ENCODE peak calls at places on chromosomes 2 and 18, in ten cellular contexts. One of them, this sample, is unnamed.

GRCh38 chr18:23982154-23983071 is 32.1 kb upstream of the TTC39C start:
- DNase-seq in WERI-Rb-1: peak; percentile 74
- DNase-seq in cardiac fibroblast: peak; percentile 83
- DNase-seq in esophagus squamous epithelium: no peak
- DNase-seq in right atrium auricular region: peak; percentile 91
- DNase-seq in thoracic aorta: peak; percentile 71
- DNase-seq in AG09309: peak; percentile 38
- DNase-seq in osteoblast: peak; percentile 72
- DNase-seq in PC-9: no peak
- DNase-seq in lower leg skin: no peak
- DNase-seq in this sample: no peak

GRCh38 chr18:53796042-53796729 is 428.3 kb downstream of the MBD2 start:
- DNase-seq in lower leg skin: peak; percentile 41
- DNase-seq in AG09309: peak; percentile 40
- DNase-seq in right atrium auricular region: peak; percentile 63
- DNase-seq in cardiac fibroblast: peak; percentile 82
- DNase-seq in thoracic aorta: no peak
- DNase-seq in WERI-Rb-1: no peak
- DNase-seq in PC-9: no peak
- DNase-seq in osteoblast: peak; percentile 60
- DNase-seq in esophagus squamous epithelium: no peak
- DNase-seq in this sample: peak; percentile 55

GRCh38 chr18:42937434-42937833 is 178.1 kb downstream of the RIT2 start:
- DNase-seq in AG09309: no peak
- DNase-seq in esophagus squamous epithelium: no peak
- DNase-seq in WERI-Rb-1: no peak
- DNase-seq in osteoblast: no peak
- DNase-seq in thoracic aorta: no peak
- DNase-seq in PC-9: no peak
- DNase-seq in cardiac fibroblast: peak; percentile 32
- DNase-seq in lower leg skin: no peak
- DNase-seq in right atrium auricular region: no peak
- DNase-seq in this sample: no peak

GRCh38 chr2:1886405-1886992 is 142.2 kb upstream of the PXDN start:
- DNase-seq in osteoblast: peak; percentile 95
- DNase-seq in cardiac fibroblast: peak; percentile 71
- DNase-seq in WERI-Rb-1: peak; percentile 88
- DNase-seq in lower leg skin: peak; percentile 49
- DNase-seq in right atrium auricular region: peak; percentile 62
- DNase-seq in thoracic aorta: no peak
- DNase-seq in AG09309: no peak
- DNase-seq in esophagus squamous epithelium: no peak
- DNase-seq in PC-9: no peak
- DNase-seq in this sample: peak; percentile 14

GRCh38 chr18:76697441-76697901 is 124.9 kb upstream of the ZNF236 start:
- DNase-seq in thoracic aorta: no peak
- DNase-seq in AG09309: no peak
- DNase-seq in osteoblast: no peak
- DNase-seq in lower leg skin: no peak
- DNase-seq in cardiac fibroblast: peak; percentile 29
- DNase-seq in PC-9: no peak
- DNase-seq in right atrium auricular region: no peak
- DNase-seq in WERI-Rb-1: no peak
- DNase-seq in esophagus squamous epithelium: no peak
- DNase-seq in this sample: no peak

GRCh38 chr2:65340898-65341681 is 91.3 kb downstream of the SPRED2 start:
- DNase-seq in cardiac fibroblast: no peak
- DNase-seq in esophagus squamous epithelium: no peak
- DNase-seq in right atrium auricular region: no peak
- DNase-seq in AG09309: no peak
- DNase-seq in lower leg skin: no peak
- DNase-seq in PC-9: no peak
- DNase-seq in thoracic aorta: no peak
- DNase-seq in osteoblast: no peak
- DNase-seq in WERI-Rb-1: no peak
- DNase-seq in this sample: no peak

GRCh38 chr18:55513199-55513598 is 74.8 kb downstream of the TCF4 start:
- DNase-seq in right atrium auricular region: no peak
- DNase-seq in osteoblast: no peak
- DNase-seq in lower leg skin: no peak
- DNase-seq in thoracic aorta: no peak
- DNase-seq in WERI-Rb-1: no peak
- DNase-seq in AG09309: no peak
- DNase-seq in esophagus squamous epithelium: no peak
- DNase-seq in PC-9: no peak
- DNase-seq in cardiac fibroblast: peak; percentile 39
- DNase-seq in this sample: no peak

GRCh38 chr18:30999186-30999585 is 43.4 kb downstream of the DSC3 start:
- DNase-seq in esophagus squamous epithelium: no peak
- DNase-seq in right atrium auricular region: no peak
- DNase-seq in AG09309: no peak
- DNase-seq in PC-9: no peak
- DNase-seq in thoracic aorta: no peak
- DNase-seq in cardiac fibroblast: peak; percentile 2
- DNase-seq in osteoblast: no peak
- DNase-seq in WERI-Rb-1: no peak
- DNase-seq in lower leg skin: no peak
- DNase-seq in this sample: no peak

GRCh38 chr2:201882353-201883095 is 76.2 kb downstream of the CDK15 start:
- DNase-seq in right atrium auricular region: no peak
- DNase-seq in PC-9: no peak
- DNase-seq in cardiac fibroblast: peak; percentile 33
- DNase-seq in WERI-Rb-1: no peak
- DNase-seq in lower leg skin: no peak
- DNase-seq in AG09309: no peak
- DNase-seq in osteoblast: no peak
- DNase-seq in esophagus squamous epithelium: no peak
- DNase-seq in thoracic aorta: no peak
- DNase-seq in this sample: no peak

GRCh38 chr2:64482765-64483504 is 29.0 kb downstream of the LGALSL start:
- DNase-seq in osteoblast: no peak
- DNase-seq in cardiac fibroblast: peak; percentile 23
- DNase-seq in thoracic aorta: no peak
- DNase-seq in WERI-Rb-1: no peak
- DNase-seq in lower leg skin: no peak
- DNase-seq in esophagus squamous epithelium: no peak
- DNase-seq in PC-9: peak; percentile 94
- DNase-seq in AG09309: no peak
- DNase-seq in right atrium auricular region: no peak
- DNase-seq in this sample: no peak

GRCh38 chr18:36633961-36634412 is 194.8 kb downstream of the TPGS2 start:
- DNase-seq in right atrium auricular region: no peak
- DNase-seq in thoracic aorta: no peak
- DNase-seq in WERI-Rb-1: no peak
- DNase-seq in AG09309: no peak
- DNase-seq in lower leg skin: no peak
- DNase-seq in PC-9: no peak
- DNase-seq in cardiac fibroblast: no peak
- DNase-seq in osteoblast: no peak
- DNase-seq in esophagus squamous epithelium: no peak
- DNase-seq in this sample: no peak

GRCh38 chr2:31222086-31222485 is 4.8 kb upstream of the CAPN14 start:
- DNase-seq in osteoblast: no peak
- DNase-seq in PC-9: no peak
- DNase-seq in WERI-Rb-1: no peak
- DNase-seq in cardiac fibroblast: no peak
- DNase-seq in esophagus squamous epithelium: no peak
- DNase-seq in right atrium auricular region: no peak
- DNase-seq in AG09309: no peak
- DNase-seq in thoracic aorta: no peak
- DNase-seq in lower leg skin: no peak
- DNase-seq in this sample: no peak

GRCh38 chr2:199485732-199486335 is 28.1 kb upstream of the SATB2 start:
- DNase-seq in AG09309: no peak
- DNase-seq in lower leg skin: no peak
- DNase-seq in PC-9: no peak
- DNase-seq in WERI-Rb-1: peak; percentile 85
- DNase-seq in osteoblast: peak; percentile 82
- DNase-seq in esophagus squamous epithelium: no peak
- DNase-seq in cardiac fibroblast: peak; percentile 59
- DNase-seq in right atrium auricular region: no peak
- DNase-seq in thoracic aorta: no peak
- DNase-seq in this sample: no peak

GRCh38 chr18:8708670-8709069 is 3.3 kb downstream of the MTCL1 start:
- DNase-seq in esophagus squamous epithelium: no peak
- DNase-seq in WERI-Rb-1: no peak
- DNase-seq in lower leg skin: no peak
- DNase-seq in osteoblast: no peak
- DNase-seq in thoracic aorta: no peak
- DNase-seq in right atrium auricular region: no peak
- DNase-seq in AG09309: no peak
- DNase-seq in cardiac fibroblast: no peak
- DNase-seq in PC-9: no peak
- DNase-seq in this sample: no peak

GRCh38 chr18:8707946-8708345 is 2.6 kb downstream of the MTCL1 start:
- DNase-seq in osteoblast: peak; percentile 73
- DNase-seq in esophagus squamous epithelium: no peak
- DNase-seq in WERI-Rb-1: no peak
- DNase-seq in cardiac fibroblast: no peak
- DNase-seq in AG09309: no peak
- DNase-seq in thoracic aorta: no peak
- DNase-seq in lower leg skin: no peak
- DNase-seq in PC-9: no peak
- DNase-seq in right atrium auricular region: no peak
- DNase-seq in this sample: no peak

GRCh38 chr18:8705941-8706544 is 687 bp downstream of the MTCL1 start:
- DNase-seq in thoracic aorta: no peak
- DNase-seq in PC-9: no peak
- DNase-seq in osteoblast: peak; percentile 93
- DNase-seq in right atrium auricular region: no peak
- DNase-seq in AG09309: no peak
- DNase-seq in esophagus squamous epithelium: no peak
- DNase-seq in WERI-Rb-1: no peak
- DNase-seq in lower leg skin: no peak
- DNase-seq in cardiac fibroblast: no peak
- DNase-seq in this sample: no peak

GRCh38 chr18:8706545-8706980 is 1.2 kb downstream of the MTCL1 start:
- DNase-seq in right atrium auricular region: no peak
- DNase-seq in thoracic aorta: no peak
- DNase-seq in WERI-Rb-1: no peak
- DNase-seq in AG09309: no peak
- DNase-seq in lower leg skin: no peak
- DNase-seq in osteoblast: peak; percentile 83
- DNase-seq in cardiac fibroblast: no peak
- DNase-seq in PC-9: no peak
- DNase-seq in esophagus squamous epithelium: no peak
- DNase-seq in this sample: no peak

GRCh38 chr18:8706981-8707940 is 1.9 kb downstream of the MTCL1 start:
- DNase-seq in thoracic aorta: no peak
- DNase-seq in cardiac fibroblast: peak; percentile 69
- DNase-seq in esophagus squamous epithelium: no peak
- DNase-seq in AG09309: peak; percentile 39
- DNase-seq in right atrium auricular region: no peak
- DNase-seq in osteoblast: peak; percentile 93
- DNase-seq in lower leg skin: peak; percentile 32
- DNase-seq in PC-9: peak; percentile 56
- DNase-seq in WERI-Rb-1: peak; percentile 87
- DNase-seq in this sample: no peak
- TF ChIP-seq CTCF in thoracic aorta: no peak
- TF ChIP-seq CTCF in cardiac fibroblast: no peak
- TF ChIP-seq CTCF in esophagus squamous epithelium: peak; percentile 42
- TF ChIP-seq CTCF in AG09309: peak; percentile 38
- TF ChIP-seq CTCF in right atrium auricular region: peak; percentile 4
- TF ChIP-seq CTCF in osteoblast: peak; percentile 32
- TF ChIP-seq CTCF in lower leg skin: no peak
- TF ChIP-seq CTCF in PC-9: peak; percentile 49
- TF ChIP-seq CTCF in WERI-Rb-1: peak; percentile 23
- TF ChIP-seq CTCF in this sample: peak; percentile 33

GRCh38 chr2:28896906-28897305 is 2.4 kb downstream of the WDR43 start:
- DNase-seq in PC-9: peak; percentile 67
- DNase-seq in esophagus squamous epithelium: no peak
- DNase-seq in osteoblast: peak; percentile 88
- DNase-seq in lower leg skin: no peak
- DNase-seq in WERI-Rb-1: no peak
- DNase-seq in cardiac fibroblast: no peak
- DNase-seq in thoracic aorta: no peak
- DNase-seq in right atrium auricular region: no peak
- DNase-seq in AG09309: no peak
- DNase-seq in this sample: no peak
- H3K4me3 ChIP-seq in PC-9: peak overlapping the region; percentile 98
- H3K4me3 ChIP-seq in esophagus squamous epithelium: no peak overlapping the region
- H3K4me3 ChIP-seq in osteoblast: no peak overlapping the region
- H3K4me3 ChIP-seq in lower leg skin: no peak overlapping the region
- H3K4me3 ChIP-seq in WERI-Rb-1: no peak overlapping the region
- H3K4me3 ChIP-seq in cardiac fibroblast: no peak overlapping the region
- H3K4me3 ChIP-seq in thoracic aorta: no peak overlapping the region
- H3K4me3 ChIP-seq in right atrium auricular region: no peak overlapping the region
- H3K4me3 ChIP-seq in AG09309: no peak overlapping the region
- H3K4me3 ChIP-seq in this sample: no peak overlapping the region

DNA sequence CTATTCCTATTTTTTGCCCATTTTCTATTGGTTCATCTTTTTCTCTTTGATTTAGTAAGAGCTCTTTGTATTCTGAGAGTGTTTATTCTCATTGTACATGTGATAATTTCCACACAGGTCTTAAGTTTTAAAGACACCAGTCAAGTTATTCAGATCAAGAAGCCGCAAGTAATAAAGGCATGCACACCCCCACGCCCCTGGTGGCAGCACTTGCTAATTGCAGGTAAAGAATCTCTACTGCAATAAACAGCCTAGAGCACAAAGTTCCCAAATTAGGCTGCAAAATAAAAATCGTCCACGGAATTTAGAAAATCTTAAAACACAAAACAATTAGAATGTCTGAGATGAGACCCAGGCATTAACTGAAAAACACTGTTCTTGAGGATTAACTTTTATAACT is 45.2 kb downstream of the ST3GAL5 start:
- DNase-seq in cardiac fibroblast: no peak
- DNase-seq in PC-9: no peak
- DNase-seq in WERI-Rb-1: peak; percentile 29
- DNase-seq in esophagus squamous epithelium: no peak
- DNase-seq in right atrium auricular region: peak; percentile 26
- DNase-seq in thoracic aorta: no peak
- DNase-seq in osteoblast: no peak
- DNase-seq in AG09309: no peak
- DNase-seq in lower leg skin: no peak
- DNase-seq in this sample: no peak
- TF ChIP-seq CTCF in cardiac fibroblast: peak; percentile 57
- TF ChIP-seq CTCF in PC-9: peak; percentile 68
- TF ChIP-seq CTCF in WERI-Rb-1: peak; percentile 37
- TF ChIP-seq CTCF in esophagus squamous epithelium: peak; percentile 19
- TF ChIP-seq CTCF in right atrium auricular region: peak; percentile 36
- TF ChIP-seq CTCF in thoracic aorta: peak; percentile 30
- TF ChIP-seq CTCF in osteoblast: peak; percentile 30
- TF ChIP-seq CTCF in AG09309: peak; percentile 35
- TF ChIP-seq CTCF in lower leg skin: no peak
- TF ChIP-seq CTCF in this sample: peak; percentile 19

DNA sequence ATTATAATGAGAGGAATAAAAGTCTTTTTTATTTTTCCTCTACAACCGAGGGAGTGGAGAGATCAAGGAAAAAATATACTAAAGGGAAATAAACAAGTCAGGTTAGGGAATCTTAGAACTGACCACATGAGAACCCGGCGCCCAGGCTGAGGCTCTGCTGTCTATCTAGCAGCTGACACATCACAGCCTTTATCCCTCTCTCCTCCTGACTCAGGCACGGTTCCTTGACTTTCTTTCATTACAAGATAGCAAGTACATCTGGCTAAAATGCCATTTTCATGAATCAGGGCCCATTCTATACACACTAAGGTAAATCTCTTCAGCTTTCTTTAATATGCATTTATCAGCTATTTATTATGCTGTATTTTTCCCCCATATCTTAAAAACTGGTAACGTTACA is 296.0 kb downstream of the TMX3 start:
- DNase-seq in AG09309: no peak
- DNase-seq in thoracic aorta: no peak
- DNase-seq in lower leg skin: no peak
- DNase-seq in osteoblast: peak; percentile 10
- DNase-seq in WERI-Rb-1: no peak
- DNase-seq in cardiac fibroblast: peak; percentile 54
- DNase-seq in right atrium auricular region: no peak
- DNase-seq in esophagus squamous epithelium: no peak
- DNase-seq in PC-9: no peak
- DNase-seq in this sample: no peak
- H3K4me3 ChIP-seq in AG09309: no peak overlapping the region
- H3K4me3 ChIP-seq in thoracic aorta: no peak overlapping the region
- H3K4me3 ChIP-seq in lower leg skin: no peak overlapping the region
- H3K4me3 ChIP-seq in osteoblast: no peak overlapping the region
- H3K4me3 ChIP-seq in WERI-Rb-1: no peak overlapping the region
- H3K4me3 ChIP-seq in cardiac fibroblast: no peak overlapping the region
- H3K4me3 ChIP-seq in right atrium auricular region: no peak overlapping the region
- H3K4me3 ChIP-seq in esophagus squamous epithelium: no peak overlapping the region
- H3K4me3 ChIP-seq in PC-9: no peak overlapping the region
- H3K4me3 ChIP-seq in this sample: no peak overlapping the region

This sample was measured in AG04449.